ENCODE peak calls at places on chromosomes 3 and 15, in eight cellular contexts. I, H, Z, C, T, F, R and A are unnamed samples.

GRCh38 chr3:126487151-126487771 is 11.6 kb upstream of the ZXDC start:
- DNase-seq in H (peak), I (no peak), R (no peak), Z (no peak), F (no peak), C (no peak), T (no peak), A (no peak)

GRCh38 chr3:61381745-61382392 is 130.6 kb upstream of the FHIT start:
- DNase-seq in T (peak), F (no peak), H (peak), C (peak), R (peak), Z (no peak), I (no peak), A (peak)

GRCh38 chr3:47016934-47017435 is 37.5 kb downstream of the NBEAL2 start:
- DNase-seq in I (peak), R (no peak), F (peak), H (peak), C (no peak), Z (peak), T (no peak), A (no peak)

GRCh38 chr15:70383856-70384255 is 286.1 kb upstream of the TLE3 start:
- DNase-seq in R (no peak), H (no peak), Z (no peak), F (no peak), I (no peak), T (no peak), C (no peak), A (no peak)

GRCh38 chr3:78912687-78913086 is 855.1 kb downstream of the ROBO1 start:
- DNase-seq in F (no peak), T (no peak), Z (no peak), I (no peak), R (no peak), C (no peak), H (no peak), A (no peak)

GRCh38 chr3:128425142-128425845 is 41.4 kb downstream of the DNAJB8 start:
- DNase-seq in Z (no peak), R (no peak), I (no peak), F (no peak), T (no peak), H (no peak), C (no peak), A (no peak)

GRCh38 chr15:64412216-64412615 is 24.6 kb downstream of the TRIP4 start:
- DNase-seq in Z (no peak), C (no peak), H (no peak), I (no peak), R (no peak), F (no peak), T (no peak), A (no peak)

GRCh38 chr3:179954226-179954870 is 82.4 kb downstream of the PEX5L start:
- DNase-seq in R (no peak), I (no peak), C (peak), Z (no peak), T (no peak), F (no peak), H (no peak), A (peak)